ENCODE peak calls at places on chromosomes 13 and 19, in six cellular contexts. U is K562, Y is uterus, T is heart left ventricle, H is transverse colon, I is Peyer's patch. M is an unnamed sample.

GRCh38 chr19:2624537-2625091 is 77.9 kb downstream of the GNG7 start:
- DNase-seq in I (peak), T (peak), H (no peak), U (no peak), Y (no peak), M (no peak)

GRCh38 chr13:44449999-44450821 is 76.6 kb downstream of the SERP2 start:
- DNase-seq in H (no peak), U (no peak), Y (no peak), T (no peak), I (no peak), M (no peak)

GRCh38 chr13:101875717-101876393 is 423.4 kb downstream of the ITGBL1 start:
- DNase-seq in I (no peak), T (no peak), H (no peak), Y (no peak), U (no peak), M (no peak)

GRCh38 chr19:3176715-3177501 is 1.7 kb upstream of the S1PR4 start:
- DNase-seq in I (peak), H (peak), T (no peak), Y (no peak), U (peak), M (no peak)

GRCh38 chr19:10230155-10230903 is 802 bp downstream of the S1PR2 start:
- DNase-seq in U (peak), H (peak), Y (peak), I (peak), T (peak), M (peak)

GRCh38 chr13:24075137-24075975 is 85.2 kb upstream of the SPATA13 start:
- DNase-seq in I (no peak), T (no peak), Y (no peak), U (no peak), H (no peak), M (no peak)

GRCh38 chr19:7638802-7639465 is 2.0 kb downstream of the STXBP2 start:
- DNase-seq in T (no peak), H (no peak), Y (no peak), I (no peak), U (no peak), M (no peak)

GRCh38 chr13:48739346-48740037 is 85.8 kb downstream of the CYSLTR2 start:
- DNase-seq in H (no peak), U (no peak), I (no peak), Y (no peak), T (no peak), M (no peak)

GRCh38 chr19:32676186-32676894 is 692 bp downstream of the RGS9BP start:
- DNase-seq in H (no peak), U (no peak), I (no peak), T (no peak), Y (peak), M (peak)

GRCh38 chr13:40139896-40140520 is 484.5 kb downstream of the COG6 start:
- DNase-seq in Y (no peak), H (no peak), I (no peak), U (no peak), T (no peak), M (no peak)
- H3K4me3 ChIP-seq in Y (no peak), H (no peak), I (no peak), U (no peak), T (no peak), M (no peak)

DNA sequence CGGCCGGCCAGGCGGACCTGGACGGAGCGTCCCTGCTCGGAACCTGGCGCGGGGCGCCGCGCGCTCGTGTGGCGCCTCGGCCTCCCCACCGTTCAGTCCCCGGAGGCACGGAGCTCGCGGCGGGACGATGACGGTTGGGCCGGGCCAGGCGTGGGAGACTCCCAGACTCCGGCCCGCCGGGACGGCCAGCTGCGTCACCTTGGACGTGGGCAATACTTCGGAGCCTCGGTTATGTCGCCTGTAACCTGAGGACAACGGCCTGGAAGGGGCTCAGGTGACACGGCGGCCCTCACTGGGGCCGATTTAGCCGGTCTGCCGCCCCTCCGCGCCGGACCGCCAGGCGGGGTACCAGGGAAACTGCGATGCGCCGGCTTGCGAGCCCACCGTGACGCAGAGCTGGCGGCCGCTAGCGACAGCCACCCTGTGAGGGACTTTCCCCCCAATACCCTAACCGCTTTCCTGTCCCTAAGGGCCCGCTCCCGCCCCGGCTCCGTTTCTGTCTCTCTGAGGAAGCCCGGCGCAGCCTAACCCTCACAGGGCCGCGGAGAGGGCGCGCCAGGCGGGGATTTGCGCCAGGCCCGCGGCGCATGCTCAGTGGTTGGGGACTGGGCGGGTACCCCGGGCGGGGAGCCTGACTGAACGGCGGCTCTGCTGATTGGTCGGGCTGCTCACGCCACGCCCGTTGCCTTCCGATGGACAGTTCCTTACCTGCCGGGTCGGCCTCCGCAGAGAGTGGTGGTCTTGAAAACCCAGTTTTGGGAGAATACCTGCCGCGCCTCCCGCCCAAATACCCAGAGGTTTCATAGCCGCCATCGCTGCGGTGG is 109.5 kb upstream of the DOCK9 start:
- DNase-seq in Y (peak), U (peak), T (peak), I (peak), H (peak), M (peak)
- TF ChIP-seq CTCF in Y (no peak), U (no peak), T (no peak), I (peak), H (peak), M (peak)

DNA sequence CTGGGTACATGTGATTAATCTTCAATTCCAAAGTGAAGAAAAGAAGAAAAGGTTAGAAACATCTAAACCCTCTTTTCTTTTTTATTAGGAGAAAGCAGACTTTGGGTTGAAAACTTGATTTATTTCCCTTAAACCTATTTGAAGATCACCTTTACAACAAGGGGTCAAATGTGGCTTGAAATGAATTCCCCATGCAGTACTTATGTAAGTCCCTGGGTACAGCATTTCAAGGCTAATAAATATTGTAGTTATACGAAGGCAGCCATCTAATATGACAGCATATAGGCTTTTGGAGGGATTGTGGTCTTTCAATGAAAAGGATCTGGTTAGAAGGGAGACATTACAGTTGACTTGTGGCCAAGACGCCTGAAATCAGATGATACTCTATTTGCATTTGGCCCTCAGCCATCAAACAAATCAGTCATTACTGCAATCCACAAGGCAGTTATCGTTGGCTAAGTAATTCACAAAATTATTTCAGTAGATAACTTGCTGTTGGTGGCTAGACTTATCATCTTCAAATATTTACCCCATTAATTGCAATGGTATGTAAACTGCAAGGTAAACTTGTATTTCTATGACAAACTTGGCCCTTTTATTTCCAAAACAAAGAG is 242.7 kb downstream of the DCLK1 start:
- DNase-seq in Y (no peak), U (no peak), T (no peak), I (no peak), H (no peak), M (no peak)
- TF ChIP-seq POLR2A in Y (no peak), U (no peak), T (no peak), I (no peak), H (no peak), M (no peak)

DNA sequence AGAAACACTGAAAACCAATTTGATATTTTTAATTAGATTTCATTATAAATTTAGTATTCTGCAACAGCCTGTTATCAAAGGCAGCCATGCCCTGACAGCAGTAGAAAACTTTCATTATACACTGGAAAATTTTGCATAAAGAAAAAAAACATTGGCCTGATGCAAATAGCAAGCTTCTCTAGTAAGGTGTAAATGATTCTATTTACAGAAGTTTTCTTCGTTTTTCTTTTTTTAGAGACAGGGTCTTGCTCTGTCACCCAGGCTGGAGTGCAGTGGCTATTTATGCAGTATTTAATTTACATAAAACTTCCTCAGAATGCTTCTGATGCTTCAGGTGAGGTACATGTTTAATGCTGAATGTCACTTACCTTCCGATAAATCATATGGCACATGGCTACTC is 67.0 kb downstream of the ABCC4 start:
- DNase-seq in H (no peak), T (no peak), I (no peak), U (no peak), Y (no peak), M (no peak)
- H3K4me3 ChIP-seq in H (no peak), T (no peak), I (no peak), U (no peak), Y (no peak), M (no peak)

GRCh38 chr13:54449922-54450321 is 1421.3 kb downstream of the OLFM4 start:
- DNase-seq in Y (no peak), U (no peak), I (no peak), T (no peak), H (no peak), M (no peak)
- TF ChIP-seq CTCF in Y (no peak), U (no peak), I (no peak), T (no peak), H (no peak), M (no peak)

DNA sequence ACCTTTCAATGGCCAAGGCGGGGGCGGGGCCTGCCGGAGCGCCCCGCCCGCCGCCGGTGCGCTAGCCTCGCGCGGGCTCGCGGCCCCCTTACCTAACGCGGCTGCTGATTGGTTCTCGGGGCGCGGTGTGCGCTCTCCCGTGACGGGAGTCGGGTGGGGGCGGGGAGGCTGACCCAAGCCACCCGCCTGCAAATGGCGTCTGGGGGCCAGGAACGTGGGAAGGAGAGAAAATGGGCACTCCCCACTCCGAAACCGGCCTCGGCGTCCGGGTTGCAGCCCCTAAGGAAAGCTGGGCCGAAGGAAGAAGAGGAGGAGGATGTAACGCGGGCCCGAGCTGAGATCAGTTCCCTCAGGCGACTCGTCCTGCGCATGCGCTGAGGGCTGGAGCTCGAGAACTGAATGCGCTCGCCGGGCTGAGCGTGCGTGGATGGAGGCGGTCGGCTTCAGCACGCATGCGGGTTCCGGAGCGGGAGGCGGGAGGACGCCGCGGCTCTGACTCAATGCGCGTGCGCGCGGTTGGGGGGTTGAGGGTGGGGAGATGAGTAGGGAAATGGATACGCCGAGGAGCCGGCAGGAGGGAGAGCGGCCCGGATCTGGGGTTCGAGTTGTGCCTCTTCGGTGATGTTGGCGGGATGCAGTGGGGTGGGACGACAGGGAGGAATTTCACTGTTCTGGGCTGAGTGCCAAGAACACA is at the start of gene SMG9:
- DNase-seq in I (peak), Y (peak), H (peak), T (peak), U (peak), M (peak)
- TF ChIP-seq POLR2A in I (peak), Y (peak), H (peak), T (no peak), U (peak), M (peak)

GRCh38 chr19:1608414-1609391 is 3.4 kb upstream of the UQCR11 start:
- DNase-seq in Y (no peak), U (no peak), I (peak), H (no peak), T (no peak), M (no peak)
- H3K4me3 ChIP-seq in Y (no peak), U (no peak), I (peak), H (no peak), T (no peak), M (no peak)

DNA sequence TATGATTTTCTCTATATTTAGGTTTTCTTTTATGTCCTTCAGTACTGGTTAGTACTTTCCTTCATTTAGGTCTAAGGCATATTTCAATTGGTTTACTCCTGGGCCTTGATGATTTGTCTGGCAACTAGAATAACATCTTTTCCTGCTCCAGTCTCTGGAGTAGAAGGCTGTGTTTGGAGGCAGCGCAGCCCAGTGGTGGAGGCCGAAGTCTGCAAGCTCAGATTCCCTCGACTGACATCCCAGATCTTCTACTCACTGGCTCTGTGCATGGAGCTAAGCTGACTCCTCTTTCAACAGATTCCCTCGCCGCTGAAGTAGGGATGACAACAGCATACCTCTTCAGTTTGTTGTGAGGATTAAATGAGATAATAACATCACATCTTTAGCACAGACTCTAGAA is 141.0 kb downstream of the RAP2A start:
- DNase-seq in T (no peak), Y (no peak), I (no peak), H (peak), U (no peak), M (no peak)
- TF ChIP-seq CTCF in T (peak), Y (peak), I (peak), H (peak), U (peak), M (no peak)

M was measured in suprapubic skin.